ENCODE peak calls at places on chromosomes 4 and X, in seven cellular contexts. One of them, this sample, is unnamed.

GRCh38 chr4:69689530-69690111 is 36.6 kb upstream of the UGT2A1 start:
- DNase-seq in HepG2: peak
- DNase-seq in GM12878: no peak
- DNase-seq in K562: peak
- DNase-seq in SK-N-SH: peak
- DNase-seq in H1: no peak
- DNase-seq in HCT116: peak
- DNase-seq in this sample: no peak

GRCh38 chr4:180665481-180665880 is 1577.7 kb upstream of the TENM3 start:
- DNase-seq in K562: no peak
- DNase-seq in GM12878: no peak
- DNase-seq in HCT116: no peak
- DNase-seq in H1: no peak
- DNase-seq in SK-N-SH: no peak
- DNase-seq in HepG2: no peak
- DNase-seq in this sample: no peak

GRCh38 chr4:27278615-27279014 is 418.0 kb downstream of the STIM2 start:
- DNase-seq in HepG2: peak
- DNase-seq in SK-N-SH: no peak
- DNase-seq in K562: peak
- DNase-seq in GM12878: no peak
- DNase-seq in H1: peak
- DNase-seq in HCT116: no peak
- DNase-seq in this sample: peak

GRCh38 chr4:24322517-24322916 is 261.8 kb downstream of the DHX15 start:
- DNase-seq in GM12878: no peak
- DNase-seq in H1: no peak
- DNase-seq in K562: no peak
- DNase-seq in SK-N-SH: no peak
- DNase-seq in HCT116: no peak
- DNase-seq in HepG2: no peak
- DNase-seq in this sample: no peak

GRCh38 chr4:1542516-1543320 is 136.5 kb upstream of the NKX1-1 start:
- DNase-seq in HCT116: no peak
- DNase-seq in SK-N-SH: no peak
- DNase-seq in H1: no peak
- DNase-seq in GM12878: no peak
- DNase-seq in HepG2: peak
- DNase-seq in K562: no peak
- DNase-seq in this sample: no peak

GRCh38 chr4:47954679-47955078 is 40.3 kb upstream of the NFXL1 start:
- DNase-seq in HepG2: no peak
- DNase-seq in SK-N-SH: no peak
- DNase-seq in H1: no peak
- DNase-seq in GM12878: no peak
- DNase-seq in K562: no peak
- DNase-seq in HCT116: no peak
- DNase-seq in this sample: no peak

GRCh38 chr4:101418055-101418454 is 70.7 kb upstream of the PPP3CA start:
- DNase-seq in SK-N-SH: no peak
- DNase-seq in HepG2: no peak
- DNase-seq in HCT116: no peak
- DNase-seq in H1: no peak
- DNase-seq in K562: no peak
- DNase-seq in GM12878: peak
- DNase-seq in this sample: no peak

GRCh38 chr4:118967393-118967792 is 78.7 kb downstream of the SYNPO2 start:
- DNase-seq in K562: no peak
- DNase-seq in GM12878: no peak
- DNase-seq in HCT116: no peak
- DNase-seq in SK-N-SH: no peak
- DNase-seq in H1: no peak
- DNase-seq in HepG2: no peak
- DNase-seq in this sample: no peak

GRCh38 chr4:155307731-155308277 is 69.0 kb downstream of the MAP9 start:
- DNase-seq in HCT116: no peak
- DNase-seq in K562: no peak
- DNase-seq in GM12878: no peak
- DNase-seq in H1: no peak
- DNase-seq in HepG2: no peak
- DNase-seq in SK-N-SH: no peak
- DNase-seq in this sample: no peak

GRCh38 chr4:79575709-79576479 is 167.9 kb upstream of the GK2 start:
- DNase-seq in H1: no peak
- DNase-seq in GM12878: no peak
- DNase-seq in HCT116: no peak
- DNase-seq in SK-N-SH: no peak
- DNase-seq in HepG2: no peak
- DNase-seq in K562: no peak
- DNase-seq in this sample: no peak

GRCh38 chrX:109783712-109784109 is 50.7 kb upstream of the ACSL4 start:
- DNase-seq in HepG2: peak
- DNase-seq in SK-N-SH: no peak
- DNase-seq in H1: no peak
- DNase-seq in K562: no peak
- DNase-seq in GM12878: no peak
- DNase-seq in HCT116: no peak
- DNase-seq in this sample: no peak

GRCh38 chrX:133792198-133792953 is 193.0 kb downstream of the GPC3 start:
- DNase-seq in K562: peak
- DNase-seq in H1: peak
- DNase-seq in HCT116: peak
- DNase-seq in HepG2: peak
- DNase-seq in GM12878: peak
- DNase-seq in SK-N-SH: peak
- DNase-seq in this sample: peak

GRCh38 chrX:12779534-12779933 is 11.7 kb upstream of the PRPS2 start:
- DNase-seq in HCT116: no peak
- DNase-seq in HepG2: peak
- DNase-seq in K562: no peak
- DNase-seq in GM12878: no peak
- DNase-seq in SK-N-SH: no peak
- DNase-seq in H1: no peak
- DNase-seq in this sample: no peak

GRCh38 chr4:55503164-55503563 is 43.5 kb downstream of the CLOCK start:
- DNase-seq in GM12878: no peak
- DNase-seq in K562: peak
- DNase-seq in HCT116: peak
- DNase-seq in SK-N-SH: no peak
- DNase-seq in H1: no peak
- DNase-seq in HepG2: no peak
- DNase-seq in this sample: no peak

GRCh38 chr4:148654131-148654530 is 211.9 kb upstream of the NR3C2 start:
- DNase-seq in SK-N-SH: no peak
- DNase-seq in HepG2: no peak
- DNase-seq in GM12878: no peak
- DNase-seq in K562: no peak
- DNase-seq in HCT116: no peak
- DNase-seq in H1: no peak
- DNase-seq in this sample: peak

GRCh38 chrX:104668550-104668949 is 102.6 kb downstream of the IL1RAPL2 start:
- DNase-seq in GM12878: no peak
- DNase-seq in HCT116: no peak
- DNase-seq in SK-N-SH: no peak
- DNase-seq in H1: no peak
- DNase-seq in K562: peak
- DNase-seq in HepG2: no peak
- DNase-seq in this sample: peak

GRCh38 chrX:76555816-76556215 is 128.3 kb downstream of the MAGEE1 start:
- DNase-seq in HCT116: peak
- DNase-seq in H1: peak
- DNase-seq in GM12878: no peak
- DNase-seq in HepG2: peak
- DNase-seq in K562: peak
- DNase-seq in SK-N-SH: peak
- DNase-seq in this sample: peak

GRCh38 chrX:110338850-110339373 is 19.7 kb upstream of the RTL9 start:
- DNase-seq in HepG2: no peak
- DNase-seq in SK-N-SH: no peak
- DNase-seq in K562: no peak
- DNase-seq in HCT116: no peak
- DNase-seq in H1: no peak
- DNase-seq in GM12878: no peak
- DNase-seq in this sample: no peak

GRCh38 chrX:57906790-57907189 is 3.5 kb downstream of the ZXDA start:
- DNase-seq in H1: no peak
- DNase-seq in K562: no peak
- DNase-seq in HepG2: no peak
- DNase-seq in HCT116: no peak
- DNase-seq in GM12878: no peak
- DNase-seq in SK-N-SH: no peak
- DNase-seq in this sample: no peak

GRCh38 chr4:3871181-3871852 is 105.1 kb downstream of the ADRA2C start:
- DNase-seq in SK-N-SH: peak
- DNase-seq in H1: peak
- DNase-seq in HepG2: no peak
- DNase-seq in K562: peak
- DNase-seq in HCT116: no peak
- DNase-seq in GM12878: no peak
- DNase-seq in this sample: no peak

GRCh38 chr4:82430193-82431025 is at the start of the genes ENOPH1 and HNRNPDL:
- DNase-seq in GM12878: peak
- DNase-seq in SK-N-SH: peak
- DNase-seq in HCT116: peak
- DNase-seq in K562: peak
- DNase-seq in HepG2: peak
- DNase-seq in H1: peak
- DNase-seq in this sample: peak

GRCh38 chr4:38085394-38086150 is 125.4 kb downstream of the PTTG2 start:
- DNase-seq in H1: no peak
- DNase-seq in HCT116: no peak
- DNase-seq in GM12878: no peak
- DNase-seq in HepG2: no peak
- DNase-seq in K562: no peak
- DNase-seq in SK-N-SH: no peak
- DNase-seq in this sample: no peak
- TF ChIP-seq JUND in H1: no peak
- TF ChIP-seq JUND in HCT116: no peak
- TF ChIP-seq JUND in GM12878: no peak
- TF ChIP-seq JUND in HepG2: no peak
- TF ChIP-seq JUND in K562: no peak
- TF ChIP-seq JUND in SK-N-SH: no peak
- TF ChIP-seq JUND in this sample: no peak

DNA sequence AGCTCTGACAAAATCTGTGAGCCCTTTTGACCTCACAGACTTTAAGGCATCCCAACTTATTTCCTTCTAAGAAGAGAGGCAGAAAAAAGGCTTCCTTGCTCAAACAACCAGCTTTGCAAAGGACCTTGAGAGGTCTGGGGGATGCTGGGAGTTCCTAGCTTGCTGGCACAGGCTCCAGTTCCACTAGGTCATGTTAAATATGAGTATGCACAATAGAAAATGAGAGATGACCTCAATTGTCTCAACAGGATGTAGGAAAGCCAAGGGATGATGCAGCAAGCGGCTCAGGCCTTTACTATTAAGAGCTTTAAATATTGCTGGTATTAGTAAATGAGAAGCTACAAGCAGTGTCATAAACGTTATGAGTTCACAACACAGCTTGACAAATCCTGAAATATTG is 13.3 kb upstream of the ZNF827 start:
- DNase-seq in SK-N-SH: no peak
- DNase-seq in HCT116: no peak
- DNase-seq in H1: no peak
- DNase-seq in K562: no peak
- DNase-seq in HepG2: no peak
- DNase-seq in GM12878: no peak
- DNase-seq in this sample: no peak
- TF ChIP-seq JUND in SK-N-SH: no peak
- TF ChIP-seq JUND in HCT116: no peak
- TF ChIP-seq JUND in H1: no peak
- TF ChIP-seq JUND in K562: no peak
- TF ChIP-seq JUND in HepG2: no peak
- TF ChIP-seq JUND in GM12878: no peak
- TF ChIP-seq JUND in this sample: no peak

DNA sequence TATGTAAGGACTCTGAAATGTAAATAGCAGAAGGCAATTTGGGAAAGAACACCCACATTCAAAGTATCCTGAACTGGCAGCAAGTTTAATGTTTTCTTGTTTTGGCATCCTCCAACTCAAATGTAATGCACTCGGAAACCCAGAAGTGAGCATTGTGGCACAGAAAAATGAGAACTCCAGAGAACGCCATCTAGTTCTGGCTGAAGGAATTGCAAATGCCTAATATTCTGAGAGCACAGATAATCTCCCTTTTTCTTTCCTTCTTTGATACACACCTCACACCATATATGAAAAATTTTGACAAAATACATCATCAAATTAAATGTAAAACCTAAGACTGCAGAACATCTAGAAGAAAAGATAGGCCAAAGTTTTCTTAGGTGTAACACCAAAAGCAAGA is 52.1 kb downstream of the PWWP3B start:
- DNase-seq in H1: no peak
- DNase-seq in SK-N-SH: no peak
- DNase-seq in HepG2: no peak
- DNase-seq in K562: no peak
- DNase-seq in HCT116: no peak
- DNase-seq in GM12878: no peak
- DNase-seq in this sample: no peak
- TF ChIP-seq JUND in H1: no peak
- TF ChIP-seq JUND in SK-N-SH: no peak
- TF ChIP-seq JUND in HepG2: no peak
- TF ChIP-seq JUND in K562: no peak
- TF ChIP-seq JUND in HCT116: no peak
- TF ChIP-seq JUND in GM12878: no peak
- TF ChIP-seq JUND in this sample: no peak

GRCh38 chrX:149938427-149939270 is at the start of gene EOLA2:
- DNase-seq in GM12878: peak
- DNase-seq in H1: peak
- DNase-seq in SK-N-SH: peak
- DNase-seq in K562: peak
- DNase-seq in HepG2: peak
- DNase-seq in HCT116: peak
- DNase-seq in this sample: peak

GRCh38 chrX:149939271-149940014 is 1.2 kb upstream of the EOLA2 start:
- DNase-seq in HepG2: peak
- DNase-seq in SK-N-SH: peak
- DNase-seq in H1: peak
- DNase-seq in GM12878: peak
- DNase-seq in K562: peak
- DNase-seq in HCT116: peak
- DNase-seq in this sample: peak

GRCh38 chrX:149940015-149940716 is 1.9 kb upstream of the EOLA2 start:
- DNase-seq in HCT116: peak
- DNase-seq in H1: peak
- DNase-seq in HepG2: peak
- DNase-seq in GM12878: peak
- DNase-seq in SK-N-SH: peak
- DNase-seq in K562: peak
- DNase-seq in this sample: peak

DNA sequence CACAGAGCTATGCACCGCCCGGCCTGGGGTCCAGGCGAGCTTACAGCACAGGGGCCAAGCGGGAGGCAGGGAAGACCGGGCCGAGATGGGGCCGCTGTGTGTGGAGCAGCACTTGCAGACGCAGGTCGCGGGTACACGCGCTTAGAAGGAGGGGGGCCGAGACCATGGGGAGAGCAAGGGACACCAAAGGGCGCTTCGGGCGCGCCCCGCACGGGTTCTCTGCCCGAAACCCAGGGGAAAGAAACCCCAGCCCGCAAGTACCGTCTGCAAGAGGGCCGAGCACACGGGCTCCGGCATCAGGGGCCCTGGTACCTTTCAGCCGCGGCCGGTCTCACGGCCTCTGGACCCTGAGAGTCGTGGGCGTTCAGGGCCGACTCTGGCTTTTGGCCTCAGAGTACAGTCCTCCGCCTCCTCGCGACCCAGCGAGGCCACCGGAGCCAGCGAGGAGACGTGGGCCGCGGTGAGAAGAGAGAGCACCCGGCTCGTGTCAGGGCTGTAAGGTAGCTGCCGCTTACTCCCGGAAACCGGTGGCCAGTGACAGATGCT is 337 bp downstream of the EOLA2 start:
- DNase-seq in GM12878: no peak
- DNase-seq in HepG2: no peak
- DNase-seq in H1: no peak
- DNase-seq in SK-N-SH: no peak
- DNase-seq in HCT116: no peak
- DNase-seq in K562: peak
- DNase-seq in this sample: no peak
- TF ChIP-seq JUND in GM12878: no peak
- TF ChIP-seq JUND in HepG2: no peak
- TF ChIP-seq JUND in H1: no peak
- TF ChIP-seq JUND in SK-N-SH: no peak
- TF ChIP-seq JUND in HCT116: no peak
- TF ChIP-seq JUND in K562: no peak
- TF ChIP-seq JUND in this sample: no peak